ENCODE peak calls at places on chromosomes 3 and 15, in seven cellular contexts. One of them, this sample, is unnamed.

GRCh38 chr15:101191242-101191641 is 60.6 kb downstream of the CHSY1 start:
- DNase-seq in A549: no peak
- DNase-seq in upper lobe of right lung: no peak
- DNase-seq in DND-41: no peak
- DNase-seq in PC-3: no peak
- DNase-seq in T-helper 17 cell: no peak
- DNase-seq in fibroblast of lung: no peak
- DNase-seq in this sample: no peak

GRCh38 chr3:195451373-195452000 is 8.7 kb upstream of the ACAP2 start:
- DNase-seq in T-helper 17 cell: no peak
- DNase-seq in PC-3: no peak
- DNase-seq in A549: no peak
- DNase-seq in DND-41: no peak
- DNase-seq in upper lobe of right lung: no peak
- DNase-seq in fibroblast of lung: no peak
- DNase-seq in this sample: no peak

GRCh38 chr15:45242289-45242688 is 9.7 kb upstream of the SLC28A2 start:
- DNase-seq in fibroblast of lung: peak; percentile 4
- DNase-seq in upper lobe of right lung: no peak
- DNase-seq in PC-3: no peak
- DNase-seq in DND-41: peak; percentile 25
- DNase-seq in T-helper 17 cell: no peak
- DNase-seq in A549: no peak
- DNase-seq in this sample: no peak

GRCh38 chr3:7669641-7670040 is 808.7 kb downstream of the GRM7 start:
- DNase-seq in DND-41: no peak
- DNase-seq in PC-3: no peak
- DNase-seq in upper lobe of right lung: no peak
- DNase-seq in fibroblast of lung: no peak
- DNase-seq in A549: no peak
- DNase-seq in T-helper 17 cell: no peak
- DNase-seq in this sample: no peak

GRCh38 chr15:100167884-100168375 is 173.8 kb downstream of the ADAMTS17 start:
- DNase-seq in fibroblast of lung: no peak
- DNase-seq in PC-3: no peak
- DNase-seq in DND-41: no peak
- DNase-seq in A549: no peak
- DNase-seq in upper lobe of right lung: no peak
- DNase-seq in T-helper 17 cell: no peak
- DNase-seq in this sample: no peak

GRCh38 chr15:65818927-65819562 is 27.0 kb upstream of the DENND4A start:
- DNase-seq in T-helper 17 cell: no peak
- DNase-seq in PC-3: no peak
- DNase-seq in DND-41: no peak
- DNase-seq in upper lobe of right lung: no peak
- DNase-seq in fibroblast of lung: no peak
- DNase-seq in A549: no peak
- DNase-seq in this sample: no peak

GRCh38 chr3:193053031-193053430 is 135.4 kb upstream of the MB21D2 start:
- DNase-seq in fibroblast of lung: peak; percentile 7
- DNase-seq in DND-41: no peak
- DNase-seq in PC-3: no peak
- DNase-seq in A549: no peak
- DNase-seq in T-helper 17 cell: no peak
- DNase-seq in upper lobe of right lung: no peak
- DNase-seq in this sample: no peak

GRCh38 chr3:128378631-128379347 is 87.9 kb downstream of the DNAJB8 start:
- DNase-seq in upper lobe of right lung: no peak
- DNase-seq in DND-41: no peak
- DNase-seq in T-helper 17 cell: no peak
- DNase-seq in PC-3: no peak
- DNase-seq in fibroblast of lung: peak; percentile 74
- DNase-seq in A549: no peak
- DNase-seq in this sample: no peak

GRCh38 chr3:159977295-159977694 is 11.3 kb upstream of the IL12A start:
- DNase-seq in upper lobe of right lung: no peak
- DNase-seq in DND-41: no peak
- DNase-seq in T-helper 17 cell: no peak
- DNase-seq in fibroblast of lung: no peak
- DNase-seq in A549: no peak
- DNase-seq in PC-3: no peak
- DNase-seq in this sample: no peak

GRCh38 chr3:82883072-82883471 is 1121.6 kb upstream of the GBE1 start:
- DNase-seq in upper lobe of right lung: no peak
- DNase-seq in fibroblast of lung: no peak
- DNase-seq in A549: no peak
- DNase-seq in DND-41: peak; percentile 37
- DNase-seq in PC-3: no peak
- DNase-seq in T-helper 17 cell: no peak
- DNase-seq in this sample: no peak

GRCh38 chr15:74873756-74874424 is 725 bp upstream of the SCAMP2 start:
- DNase-seq in T-helper 17 cell: no peak
- DNase-seq in fibroblast of lung: no peak
- DNase-seq in PC-3: no peak
- DNase-seq in upper lobe of right lung: no peak
- DNase-seq in A549: peak; percentile 65
- DNase-seq in DND-41: no peak
- DNase-seq in this sample: peak; percentile 28

GRCh38 chr15:96418146-96418545 is 87.6 kb downstream of the NR2F2 start:
- DNase-seq in PC-3: no peak
- DNase-seq in upper lobe of right lung: no peak
- DNase-seq in A549: no peak
- DNase-seq in DND-41: no peak
- DNase-seq in T-helper 17 cell: no peak
- DNase-seq in fibroblast of lung: no peak
- DNase-seq in this sample: no peak

GRCh38 chr3:123285931-123286307 is 84.2 kb downstream of the SEC22A start:
- DNase-seq in fibroblast of lung: no peak
- DNase-seq in upper lobe of right lung: no peak
- DNase-seq in DND-41: no peak
- DNase-seq in T-helper 17 cell: no peak
- DNase-seq in A549: no peak
- DNase-seq in PC-3: no peak
- DNase-seq in this sample: no peak

GRCh38 chr15:85750319-85750806 is 44.4 kb downstream of the KLHL25 start:
- DNase-seq in fibroblast of lung: peak; percentile 75
- DNase-seq in PC-3: no peak
- DNase-seq in A549: no peak
- DNase-seq in DND-41: no peak
- DNase-seq in T-helper 17 cell: no peak
- DNase-seq in upper lobe of right lung: peak; percentile 72
- DNase-seq in this sample: no peak

DNA sequence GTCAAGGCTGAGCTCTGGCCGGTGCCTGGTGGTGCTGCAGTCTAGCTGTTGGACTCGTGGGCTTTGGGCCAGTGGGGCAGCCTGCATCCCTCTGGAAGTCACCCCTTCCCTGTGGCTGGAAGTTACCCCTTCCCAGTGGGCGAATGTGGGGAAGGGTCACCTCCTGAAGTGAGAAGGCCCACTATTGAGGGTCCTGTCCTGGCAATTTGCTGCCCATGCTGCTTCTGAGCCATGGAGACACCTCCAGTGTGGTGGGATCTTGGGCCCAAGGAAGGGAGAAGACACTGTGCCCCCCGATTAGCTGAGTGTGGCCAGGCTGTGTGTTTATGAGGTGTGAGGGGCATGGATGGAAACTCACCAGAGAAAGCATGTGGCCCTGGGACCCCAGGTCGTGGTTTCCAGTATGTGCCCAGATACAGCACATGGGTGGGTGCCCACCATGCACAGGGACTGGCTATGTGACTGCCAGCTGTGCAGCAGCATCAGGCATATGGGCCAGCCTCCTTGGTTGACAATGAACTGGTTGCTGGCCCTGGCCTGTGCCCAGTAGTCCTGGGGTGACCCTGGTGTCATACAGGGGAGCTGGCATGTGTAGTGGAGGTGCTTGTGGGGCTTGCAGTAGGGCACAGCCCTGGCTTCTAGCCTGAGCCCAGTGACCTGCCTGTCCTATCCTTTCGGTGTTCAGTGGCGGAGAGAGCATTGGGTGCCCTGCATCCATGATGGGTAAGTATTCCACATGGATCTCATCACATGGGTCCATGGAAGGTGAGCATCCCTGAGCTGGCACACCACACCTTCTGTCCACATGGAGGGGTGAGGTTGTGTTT is 221.2 kb downstream of the SNRPN start:
- DNase-seq in T-helper 17 cell: no peak
- DNase-seq in DND-41: peak; percentile 1
- DNase-seq in A549: no peak
- DNase-seq in PC-3: no peak
- DNase-seq in fibroblast of lung: no peak
- DNase-seq in upper lobe of right lung: peak; percentile 54
- DNase-seq in this sample: no peak
- H3K9me3 ChIP-seq in T-helper 17 cell: no peaks in the 10 kb centered on the region
- H3K9me3 ChIP-seq in DND-41: peaks cover 64% of the 10 kb centered on the region
- H3K9me3 ChIP-seq in A549: no peaks in the 10 kb centered on the region
- H3K9me3 ChIP-seq in PC-3: peaks cover 5% of the 10 kb centered on the region
- H3K9me3 ChIP-seq in fibroblast of lung: no peaks in the 10 kb centered on the region
- H3K9me3 ChIP-seq in upper lobe of right lung: peaks cover 26% of the 10 kb centered on the region
- H3K9me3 ChIP-seq in this sample: peaks cover 84% of the 10 kb centered on the region

GRCh38 chr15:79874242-79874641 is 22.6 kb downstream of the MTHFS start:
- DNase-seq in upper lobe of right lung: no peak
- DNase-seq in T-helper 17 cell: no peak
- DNase-seq in DND-41: no peak
- DNase-seq in PC-3: peak; percentile 71
- DNase-seq in fibroblast of lung: peak; percentile 48
- DNase-seq in A549: no peak
- DNase-seq in this sample: no peak

GRCh38 chr15:79878078-79878705 is 18.6 kb downstream of the MTHFS start:
- DNase-seq in A549: no peak
- DNase-seq in upper lobe of right lung: no peak
- DNase-seq in PC-3: no peak
- DNase-seq in T-helper 17 cell: no peak
- DNase-seq in DND-41: no peak
- DNase-seq in fibroblast of lung: no peak
- DNase-seq in this sample: no peak

GRCh38 chr15:79872358-79873017 is 24.3 kb downstream of the MTHFS start:
- DNase-seq in fibroblast of lung: peak; percentile 85
- DNase-seq in DND-41: no peak
- DNase-seq in T-helper 17 cell: peak; percentile 18
- DNase-seq in upper lobe of right lung: no peak
- DNase-seq in PC-3: no peak
- DNase-seq in A549: no peak
- DNase-seq in this sample: peak; percentile 45

DNA sequence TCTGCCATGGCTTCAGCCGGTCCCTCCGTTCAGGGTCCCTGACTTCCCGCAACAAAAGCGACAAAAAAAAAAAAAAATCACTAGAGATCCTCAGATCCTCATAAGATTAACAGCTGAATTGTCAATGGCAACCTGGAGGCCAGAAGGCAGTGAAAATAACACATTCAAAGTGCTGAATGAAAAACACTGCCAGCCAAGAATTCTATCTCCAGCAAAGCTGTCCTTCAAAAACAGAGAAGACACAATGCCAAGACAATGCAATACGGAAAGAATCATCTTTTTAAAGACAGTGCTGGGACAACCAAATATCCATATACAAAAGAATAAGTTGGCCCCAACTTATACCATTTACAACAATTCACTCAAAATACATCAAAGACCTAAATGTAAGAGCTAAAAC is 21.6 kb downstream of the MTHFS start:
- DNase-seq in A549: no peak
- DNase-seq in PC-3: no peak
- DNase-seq in upper lobe of right lung: no peak
- DNase-seq in DND-41: no peak
- DNase-seq in T-helper 17 cell: no peak
- DNase-seq in fibroblast of lung: no peak
- DNase-seq in this sample: no peak
- H3K9me3 ChIP-seq in A549: peaks cover 48% of the 10 kb centered on the region
- H3K9me3 ChIP-seq in PC-3: peaks cover 6% of the 10 kb centered on the region
- H3K9me3 ChIP-seq in upper lobe of right lung: peaks cover 40% of the 10 kb centered on the region
- H3K9me3 ChIP-seq in DND-41: peaks cover 21% of the 10 kb centered on the region
- H3K9me3 ChIP-seq in T-helper 17 cell: peaks cover 6% of the 10 kb centered on the region
- H3K9me3 ChIP-seq in fibroblast of lung: no peaks in the 10 kb centered on the region
- H3K9me3 ChIP-seq in this sample: peaks cover 5% of the 10 kb centered on the region

DNA sequence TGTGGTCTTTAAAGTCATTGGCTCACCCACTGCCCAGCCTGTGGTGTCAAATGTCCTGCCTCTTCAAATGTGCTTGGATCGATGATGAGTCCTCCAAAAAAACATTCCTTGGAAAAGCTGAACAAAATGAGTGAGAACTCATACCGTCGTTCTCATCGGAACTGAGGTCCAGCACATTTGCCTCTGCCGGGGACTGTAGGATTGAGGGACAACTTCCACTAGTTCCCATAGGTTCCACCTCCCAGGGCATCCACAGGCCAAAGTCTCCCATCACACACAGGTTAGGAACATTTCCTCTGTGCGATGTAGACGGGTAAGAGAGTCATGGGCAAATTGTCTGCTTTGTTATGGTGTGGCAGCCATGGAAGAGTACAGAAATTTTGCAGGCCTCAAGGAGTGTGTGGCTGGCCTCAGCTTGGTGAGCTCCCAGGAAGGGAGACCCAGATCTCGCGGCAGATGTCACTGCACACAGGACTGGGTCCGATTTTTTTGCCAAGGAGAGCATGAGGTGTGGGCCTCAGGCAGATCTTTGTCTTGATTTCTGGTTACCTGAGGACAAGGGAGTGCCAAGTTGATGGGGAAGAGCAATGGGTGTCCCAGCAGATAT is 115.7 kb downstream of the SNRPN start:
- DNase-seq in PC-3: no peak
- DNase-seq in T-helper 17 cell: no peak
- DNase-seq in DND-41: no peak
- DNase-seq in upper lobe of right lung: no peak
- DNase-seq in A549: no peak
- DNase-seq in fibroblast of lung: no peak
- DNase-seq in this sample: no peak
- H3K9me3 ChIP-seq in PC-3: peaks cover 94% of the 10 kb centered on the region
- H3K9me3 ChIP-seq in T-helper 17 cell: peaks cover 76% of the 10 kb centered on the region
- H3K9me3 ChIP-seq in DND-41: peaks cover 99% of the 10 kb centered on the region
- H3K9me3 ChIP-seq in upper lobe of right lung: peaks cover 100% of the 10 kb centered on the region
- H3K9me3 ChIP-seq in A549: peaks cover 90% of the 10 kb centered on the region
- H3K9me3 ChIP-seq in fibroblast of lung: peaks cover 54% of the 10 kb centered on the region
- H3K9me3 ChIP-seq in this sample: peaks cover 88% of the 10 kb centered on the region

GRCh38 chr3:27715863-27716262 is 6.3 kb downstream of the EOMES start:
- DNase-seq in T-helper 17 cell: no peak
- DNase-seq in A549: no peak
- DNase-seq in DND-41: no peak
- DNase-seq in fibroblast of lung: no peak
- DNase-seq in PC-3: peak; percentile 21
- DNase-seq in upper lobe of right lung: no peak
- DNase-seq in this sample: no peak

GRCh38 chr3:27715454-27715806 is 6.7 kb downstream of the EOMES start:
- DNase-seq in DND-41: no peak
- DNase-seq in fibroblast of lung: no peak
- DNase-seq in T-helper 17 cell: no peak
- DNase-seq in PC-3: no peak
- DNase-seq in A549: no peak
- DNase-seq in upper lobe of right lung: no peak
- DNase-seq in this sample: no peak

GRCh38 chr3:27718459-27718858 is 3.7 kb downstream of the EOMES start:
- DNase-seq in DND-41: no peak
- DNase-seq in fibroblast of lung: no peak
- DNase-seq in T-helper 17 cell: no peak
- DNase-seq in A549: no peak
- DNase-seq in upper lobe of right lung: no peak
- DNase-seq in PC-3: no peak
- DNase-seq in this sample: no peak

GRCh38 chr3:27716309-27716708 is 5.8 kb downstream of the EOMES start:
- DNase-seq in DND-41: no peak
- DNase-seq in fibroblast of lung: no peak
- DNase-seq in T-helper 17 cell: no peak
- DNase-seq in upper lobe of right lung: no peak
- DNase-seq in PC-3: no peak
- DNase-seq in A549: no peak
- DNase-seq in this sample: no peak

GRCh38 chr3:27717200-27717852 is 4.8 kb downstream of the EOMES start:
- DNase-seq in DND-41: no peak
- DNase-seq in PC-3: no peak
- DNase-seq in fibroblast of lung: no peak
- DNase-seq in T-helper 17 cell: no peak
- DNase-seq in A549: no peak
- DNase-seq in upper lobe of right lung: no peak
- DNase-seq in this sample: no peak
- H3K9me3 ChIP-seq in DND-41: no peaks in the 10 kb centered on the region
- H3K9me3 ChIP-seq in PC-3: no peaks in the 10 kb centered on the region
- H3K9me3 ChIP-seq in fibroblast of lung: no peaks in the 10 kb centered on the region
- H3K9me3 ChIP-seq in T-helper 17 cell: no peaks in the 10 kb centered on the region
- H3K9me3 ChIP-seq in A549: no peaks in the 10 kb centered on the region
- H3K9me3 ChIP-seq in upper lobe of right lung: no peaks in the 10 kb centered on the region
- H3K9me3 ChIP-seq in this sample: peaks cover 6% of the 10 kb centered on the region